ENCODE peak calls at places on chromosome 6, in nine cellular contexts. A, T, N, I, R, F, Z, P and M are unnamed samples.

GRCh38 chr6:135995160-135995898 is 143.8 kb downstream of the PDE7B start:
- DNase-seq in P (no peak), A (peak), N (no peak), F (peak), I (no peak), Z (peak), R (no peak), T (no peak), M (no peak)

GRCh38 chr6:44051516-44051915 is 75.7 kb downstream of the MRPL14 start:
- DNase-seq in F (no peak), Z (peak), P (no peak), R (no peak), A (peak), N (no peak), I (no peak), T (no peak), M (no peak)

GRCh38 chr6:42359021-42359420 is 92.7 kb downstream of the TRERF1 start:
- DNase-seq in N (no peak), F (no peak), T (no peak), Z (no peak), I (no peak), A (no peak), R (no peak), P (no peak), M (no peak)

GRCh38 chr6:6654599-6655575 is 66.4 kb downstream of the LY86 start:
- DNase-seq in A (no peak), T (no peak), N (no peak), Z (no peak), F (no peak), P (peak), R (no peak), I (no peak), M (no peak)

GRCh38 chr6:36312854-36313627 is 23.6 kb downstream of the BNIP5 start:
- DNase-seq in R (no peak), N (no peak), Z (no peak), A (no peak), T (no peak), P (peak), F (no peak), I (no peak), M (no peak)

GRCh38 chr6:83429857-83430605 is 820 bp downstream of the ME1 start:
- DNase-seq in F (peak), R (peak), N (peak), T (peak), P (no peak), I (no peak), A (peak), Z (peak), M (no peak)

GRCh38 chr6:168895102-168895812 is 358.4 kb downstream of the THBS2 start:
- DNase-seq in A (peak), I (peak), Z (peak), N (peak), T (peak), P (peak), F (peak), R (peak), M (peak)

GRCh38 chr6:6486595-6486994 is 101.9 kb upstream of the LY86 start:
- DNase-seq in R (no peak), N (no peak), A (no peak), T (no peak), P (no peak), I (no peak), F (no peak), Z (no peak), M (no peak)

GRCh38 chr6:44087623-44088022 is 39.6 kb downstream of the MRPL14 start:
- DNase-seq in T (no peak), A (no peak), P (no peak), N (no peak), Z (no peak), R (no peak), I (no peak), F (no peak), M (no peak)

GRCh38 chr6:26336355-26337198 is 28.4 kb upstream of the BTN3A2 start:
- DNase-seq in N (no peak), R (no peak), F (peak), P (no peak), T (no peak), A (peak), Z (peak), I (no peak), M (no peak)

GRCh38 chr6:75167851-75168250 is 38.0 kb downstream of the COL12A1 start:
- DNase-seq in P (no peak), T (no peak), Z (no peak), I (no peak), A (no peak), R (no peak), N (no peak), F (no peak), M (no peak)

GRCh38 chr6:149450679-149451360 is 34.0 kb downstream of the ZC3H12D start:
- DNase-seq in N (peak), P (no peak), A (no peak), T (peak), Z (no peak), F (no peak), I (peak), R (peak), M (no peak)

GRCh38 chr6:15410126-15410391 is 164.2 kb downstream of the JARID2 start:
- DNase-seq in F (no peak), T (no peak), P (no peak), A (no peak), N (no peak), Z (no peak), I (no peak), R (no peak), M (no peak)

GRCh38 chr6:39420300-39421265 is 98.1 kb upstream of the KCNK16 start:
- DNase-seq in I (no peak), R (peak), Z (no peak), N (no peak), P (peak), F (no peak), T (peak), A (no peak), M (no peak)

GRCh38 chr6:11164717-11165646 is 53.5 kb upstream of the ERVFRD-1 start:
- DNase-seq in R (no peak), I (no peak), N (no peak), F (no peak), P (no peak), T (no peak), Z (no peak), A (no peak), M (no peak)

GRCh38 chr6:109759098-109759855 is 68.2 kb downstream of the FIG4 start:
- DNase-seq in N (no peak), R (no peak), P (no peak), T (no peak), A (no peak), F (no peak), I (no peak), Z (no peak), M (no peak)

GRCh38 chr6:133623065-133623464 is 265.8 kb upstream of the TCF21 start:
- DNase-seq in Z (peak), F (no peak), N (no peak), A (peak), P (no peak), R (peak), T (no peak), I (no peak), M (no peak)

GRCh38 chr6:93751969-93752368 is 332.6 kb upstream of the EPHA7 start:
- DNase-seq in F (no peak), A (peak), T (no peak), R (no peak), N (no peak), I (no peak), P (no peak), Z (peak), M (no peak)

GRCh38 chr6:166162599-166163342 is 4.9 kb downstream of the TBXT start:
- DNase-seq in Z (no peak), A (no peak), R (no peak), N (no peak), F (no peak), P (no peak), I (no peak), T (no peak), M (no peak)

GRCh38 chr6:127096167-127096566 is 22.3 kb upstream of the RSPO3 start:
- DNase-seq in P (no peak), I (no peak), R (no peak), T (no peak), A (no peak), Z (no peak), N (no peak), F (no peak), M (no peak)

GRCh38 chr6:136701011-136701410 is 91.3 kb downstream of the MAP3K5 start:
- DNase-seq in R (no peak), N (no peak), A (no peak), P (no peak), T (no peak), F (no peak), I (no peak), Z (no peak), M (no peak)

GRCh38 chr6:55141611-55142010 is 32.7 kb upstream of the HCRTR2 start:
- DNase-seq in P (no peak), R (no peak), A (peak), T (no peak), N (no peak), F (no peak), I (no peak), Z (no peak), M (no peak)

GRCh38 chr6:149890629-149891045 is 7.3 kb downstream of the RAET1E start:
- DNase-seq in A (no peak), Z (no peak), P (no peak), T (no peak), R (no peak), N (no peak), F (no peak), I (no peak), M (no peak)

GRCh38 chr6:45031601-45032000 is 296.5 kb upstream of the RUNX2 start:
- DNase-seq in A (peak), P (no peak), T (no peak), F (no peak), Z (no peak), I (no peak), N (no peak), R (no peak), M (no peak)

GRCh38 chr6:24340998-24341934 is 16.6 kb downstream of the DCDC2 start:
- DNase-seq in I (no peak), R (no peak), T (no peak), A (peak), N (no peak), F (no peak), P (no peak), Z (no peak), M (no peak)

GRCh38 chr6:51753635-51754034 is 333.8 kb downstream of the PKHD1 start:
- DNase-seq in T (no peak), R (peak), P (no peak), N (peak), I (peak), A (no peak), Z (no peak), F (no peak), M (peak)

GRCh38 chr6:89146748-89147715 is 1.2 kb downstream of the PM20D2 start:
- DNase-seq in T (no peak), I (no peak), F (peak), A (peak), P (no peak), N (no peak), Z (peak), R (no peak), M (no peak)

GRCh38 chr6:36874443-36875249 is at the start of gene PPIL1:
- DNase-seq in A (peak), F (peak), Z (peak), I (peak), R (peak), N (peak), T (peak), P (peak), M (peak)

GRCh38 chr6:135168766-135169165 is 12.3 kb upstream of the MYB start:
- DNase-seq in A (no peak), Z (no peak), P (no peak), I (no peak), N (no peak), T (no peak), F (no peak), R (no peak), M (no peak)

GRCh38 chr6:119273287-119273686 is 76.3 kb downstream of the MAN1A1 start:
- DNase-seq in N (no peak), T (no peak), Z (no peak), I (no peak), F (no peak), A (no peak), R (no peak), P (no peak), M (no peak)

GRCh38 chr6:158808918-158809678 is 10.1 kb downstream of the EZR start:
- DNase-seq in N (no peak), A (no peak), T (no peak), I (no peak), Z (no peak), R (no peak), F (no peak), P (no peak), M (no peak)

GRCh38 chr6:36947570-36948351 is 6.8 kb upstream of the PI16 start:
- DNase-seq in P (no peak), Z (no peak), R (no peak), T (peak), F (no peak), N (no peak), A (no peak), I (no peak), M (no peak)

GRCh38 chr6:89734526-89734925 is 85.1 kb downstream of the MDN1 start:
- DNase-seq in N (no peak), Z (no peak), P (no peak), A (peak), I (no peak), T (no peak), R (no peak), F (no peak), M (no peak)

GRCh38 chr6:36444470-36444869 is 1.7 kb downstream of the KCTD20 start:
- DNase-seq in I (no peak), P (no peak), T (no peak), F (no peak), N (no peak), R (no peak), Z (peak), A (peak), M (no peak)

GRCh38 chr6:80520195-80520594 is 413.7 kb downstream of the BCKDHB start:
- DNase-seq in R (no peak), T (no peak), P (no peak), Z (peak), A (peak), I (no peak), N (no peak), F (no peak), M (no peak)

GRCh38 chr6:36544228-36544627 is 3.1 kb downstream of the STK38 start:
- DNase-seq in I (no peak), Z (no peak), P (no peak), T (no peak), A (no peak), R (peak), F (peak), N (no peak), M (no peak)

GRCh38 chr6:133757330-133757729 is 131.6 kb upstream of the TCF21 start:
- DNase-seq in F (no peak), T (no peak), Z (no peak), N (no peak), R (no peak), I (no peak), A (peak), P (no peak), M (no peak)

GRCh38 chr6:147382945-147383554 is 125.4 kb upstream of the SAMD5 start:
- DNase-seq in N (no peak), I (no peak), Z (peak), P (no peak), A (peak), R (no peak), T (no peak), F (peak), M (no peak)

GRCh38 chr6:140590641-140591040 is 1216.2 kb upstream of the CITED2 start:
- DNase-seq in Z (no peak), A (no peak), I (no peak), P (no peak), N (no peak), R (no peak), T (no peak), F (no peak), M (no peak)

GRCh38 chr6:122799916-122800701 is 11.1 kb downstream of the SMPDL3A start:
- DNase-seq in I (no peak), T (no peak), F (no peak), P (no peak), Z (peak), R (no peak), N (no peak), A (peak), M (no peak)

DNA sequence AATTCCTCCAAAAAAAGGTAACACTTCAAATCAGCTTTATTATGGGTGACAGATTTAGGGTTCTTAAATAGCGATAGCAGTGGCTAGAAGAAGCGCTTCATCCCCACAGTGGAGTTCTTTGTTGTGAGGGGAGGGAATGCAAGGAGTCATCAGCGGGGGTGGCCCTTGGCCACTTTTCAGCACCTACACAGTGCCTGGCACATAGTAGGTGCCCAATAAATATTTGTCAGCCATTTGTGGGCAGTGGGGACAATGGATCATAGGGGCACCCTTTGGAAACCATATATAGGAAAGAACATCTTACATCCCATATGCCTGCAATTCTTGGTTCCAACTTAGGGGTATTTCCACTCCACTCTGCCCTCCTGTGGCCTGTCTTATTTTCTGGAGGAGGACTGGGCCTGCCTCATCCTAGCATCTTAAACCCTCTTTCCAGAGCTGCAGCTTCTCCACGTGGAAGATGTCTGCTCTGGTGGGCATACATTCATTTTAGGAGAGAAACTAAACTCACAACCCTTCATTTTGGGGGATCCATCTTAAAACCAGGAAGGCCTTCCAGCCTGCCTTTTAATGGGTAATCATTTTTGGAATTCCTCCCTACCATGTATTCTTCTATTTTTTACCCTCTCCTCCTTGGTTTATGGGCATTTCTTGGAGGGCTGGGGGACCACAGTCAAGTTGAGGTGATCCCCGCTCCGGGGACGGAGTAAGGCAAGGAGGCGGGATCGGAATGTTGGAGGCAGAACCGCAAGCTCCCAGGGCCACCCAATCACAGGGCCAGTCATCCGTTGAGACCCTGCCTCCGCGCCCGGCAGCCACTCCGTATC is 2.6 kb upstream of the GPSM3 start:
- DNase-seq in F (no peak), T (peak), Z (peak), P (no peak), R (peak), A (peak), I (no peak), N (peak), M (no peak)
- TF ChIP-seq CTCF in F (peak), T (peak), Z (peak), P (peak), R (no peak), A (peak), I (no peak), N (peak), M (peak)

GRCh38 chr6:111804627-111805235 is 68.5 kb downstream of the FYN start:
- DNase-seq in N (no peak), F (no peak), P (peak), A (peak), T (no peak), R (no peak), Z (peak), I (no peak), M (no peak)
- TF ChIP-seq CTCF in N (no peak), F (no peak), P (no peak), A (peak), T (no peak), R (no peak), Z (peak), I (no peak), M (no peak)

DNA sequence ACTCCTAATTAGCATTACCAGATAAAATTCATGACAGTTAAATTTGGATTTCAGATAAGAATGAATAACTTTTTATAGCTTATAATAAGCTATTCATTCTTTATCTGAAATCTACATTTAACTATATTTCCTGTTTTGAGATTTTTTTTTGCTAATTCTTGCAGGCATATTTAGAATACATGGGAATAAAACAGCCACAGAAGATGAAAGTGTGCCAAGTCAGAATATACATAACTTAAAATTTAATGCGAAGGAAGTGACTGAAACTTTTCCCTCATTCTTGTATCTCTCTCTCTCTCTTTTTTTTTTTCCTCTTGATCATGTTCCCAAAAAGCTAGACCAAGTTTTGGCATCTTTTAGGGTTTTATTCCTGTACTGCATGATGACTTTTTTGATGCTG is 205.4 kb downstream of the MYLK4 start:
- DNase-seq in Z (no peak), I (no peak), P (no peak), F (no peak), A (no peak), R (no peak), T (no peak), N (no peak), M (no peak)
- TF ChIP-seq CTCF in Z (no peak), I (no peak), P (no peak), F (no peak), A (no peak), R (no peak), T (no peak), N (no peak), M (no peak)

GRCh38 chr6:153790048-153790447 is 249.0 kb upstream of the OPRM1 start:
- DNase-seq in T (peak), P (no peak), I (no peak), R (peak), F (peak), N (no peak), Z (peak), A (peak), M (no peak)
- TF ChIP-seq CTCF in T (peak), P (no peak), I (no peak), R (no peak), F (no peak), N (no peak), Z (peak), A (peak), M (no peak)